ENCODE peak calls at places on chromosome 2, in eight cellular contexts. Z, H, O, W, Q, I, D and K are unnamed samples.

GRCh38 chr2:228657807-228658402 is 476.4 kb upstream of the SPHKAP start:
- DNase-seq in W (peak; percentile 76), D (no peak), Z (peak; percentile 76), O (no peak), Q (peak; percentile 67), I (peak; percentile 24), H (peak; percentile 61), K (no peak)

GRCh38 chr2:203905661-203906060 is 30.9 kb upstream of the ICOS start:
- DNase-seq in Q (peak; percentile 14), H (no peak), Z (no peak), W (no peak), I (no peak), O (no peak), D (no peak), K (no peak)

GRCh38 chr2:45872211-45872610 is 220.7 kb downstream of the PRKCE start:
- DNase-seq in Q (peak; percentile 88), D (no peak), H (peak; percentile 40), Z (no peak), W (peak; percentile 37), I (no peak), O (no peak), K (no peak)

GRCh38 chr2:223668302-223668998 is 66.3 kb upstream of the SCG2 start:
- DNase-seq in D (no peak), I (no peak), W (peak; percentile 29), H (peak; percentile 86), Q (peak; percentile 16), Z (peak; percentile 84), O (no peak), K (no peak)

GRCh38 chr2:229815342-229815741 is 101.0 kb upstream of the DNER start:
- DNase-seq in I (no peak), Q (no peak), H (peak; percentile 42), D (no peak), Z (peak; percentile 42), O (no peak), W (peak; percentile 43), K (no peak)

GRCh38 chr2:57432528-57432927 is 614.1 kb upstream of the VRK2 start:
- DNase-seq in H (no peak), W (peak; percentile 2), I (no peak), O (no peak), Q (no peak), D (no peak), Z (no peak), K (no peak)

GRCh38 chr2:46512185-46512584 is 32.8 kb downstream of the TMEM247 start:
- DNase-seq in Q (no peak), D (no peak), O (no peak), W (no peak), Z (no peak), I (no peak), H (no peak), K (no peak)

GRCh38 chr2:61229936-61230335 is 67.9 kb downstream of the C2orf74 start:
- DNase-seq in I (no peak), D (no peak), H (peak; percentile 37), W (no peak), Z (peak; percentile 39), Q (no peak), O (no peak), K (no peak)

GRCh38 chr2:74514368-74515270 is at the start of gene TLX2:
- DNase-seq in Z (no peak), D (no peak), I (no peak), Q (no peak), H (no peak), W (no peak), O (peak; percentile 30), K (no peak)

GRCh38 chr2:171225302-171225980 is 64.7 kb upstream of the TLK1 start:
- DNase-seq in Q (peak; percentile 91), O (no peak), D (no peak), H (peak; percentile 86), I (peak; percentile 88), W (peak; percentile 92), Z (peak; percentile 94), K (no peak)

GRCh38 chr2:131039535-131039907 is 53.7 kb downstream of the FAM168B start:
- DNase-seq in W (no peak), Z (no peak), I (no peak), Q (peak; percentile 11), D (no peak), H (no peak), O (no peak), K (no peak)

GRCh38 chr2:12456293-12457151 is 260.2 kb upstream of the TRIB2 start:
- DNase-seq in H (peak; percentile 100), O (no peak), I (peak; percentile 48), Z (peak; percentile 100), D (peak; percentile 79), Q (peak; percentile 100), W (peak; percentile 100), K (peak; percentile 68)

GRCh38 chr2:40470817-40471809 is 19.2 kb upstream of the SLC8A1 start:
- DNase-seq in H (no peak), Z (no peak), Q (no peak), D (no peak), O (no peak), W (no peak), I (no peak), K (no peak)

GRCh38 chr2:237686659-237687136 is 59.3 kb downstream of the LRRFIP1 start:
- DNase-seq in W (peak; percentile 87), H (no peak), Q (peak; percentile 59), Z (peak; percentile 45), D (no peak), I (no peak), O (no peak), K (no peak)

GRCh38 chr2:26581991-26582842 is 58.9 kb downstream of the CIB4 start:
- DNase-seq in H (no peak), W (no peak), Z (no peak), O (no peak), D (no peak), I (no peak), Q (no peak), K (no peak)

GRCh38 chr2:239892480-239893235 is 132.5 kb downstream of the NDUFA10 start:
- DNase-seq in Q (no peak), W (no peak), H (no peak), I (no peak), Z (no peak), D (no peak), O (no peak), K (no peak)

GRCh38 chr2:156099382-156099781 is 233.1 kb downstream of the NR4A2 start:
- DNase-seq in W (no peak), H (no peak), Z (no peak), O (no peak), I (no peak), Q (no peak), D (no peak), K (no peak)

GRCh38 chr2:176614049-176614448 is 344.8 kb downstream of the MTX2 start:
- DNase-seq in Q (no peak), I (no peak), W (no peak), H (peak; percentile 6), O (no peak), D (no peak), Z (no peak), K (no peak)

GRCh38 chr2:65437392-65438135 is 5.2 kb upstream of the SPRED2 start:
- DNase-seq in W (no peak), O (no peak), H (no peak), D (no peak), Q (no peak), Z (no peak), I (no peak), K (no peak)

GRCh38 chr2:96249654-96250053 is 16.1 kb downstream of the TMEM127 start:
- DNase-seq in Q (peak; percentile 93), I (no peak), W (peak; percentile 66), Z (peak; percentile 62), H (peak; percentile 70), D (no peak), O (no peak), K (no peak)

GRCh38 chr2:45458909-45459563 is 152.0 kb downstream of the SRBD1 start:
- DNase-seq in Z (peak; percentile 73), Q (peak; percentile 59), H (peak; percentile 48), I (peak; percentile 28), O (no peak), D (peak; percentile 70), W (peak; percentile 81), K (no peak)

GRCh38 chr2:187783446-187783845 is 229.2 kb upstream of the TFPI start:
- DNase-seq in D (no peak), O (no peak), Z (peak; percentile 11), W (peak; percentile 18), Q (peak; percentile 18), H (no peak), I (no peak), K (no peak)
- TF ChIP-seq CTCF in D (no peak), O (no peak), Z (peak; percentile 13), W (no peak), Q (peak; percentile 18), H (no peak), I (no peak), K (no peak)

DNA sequence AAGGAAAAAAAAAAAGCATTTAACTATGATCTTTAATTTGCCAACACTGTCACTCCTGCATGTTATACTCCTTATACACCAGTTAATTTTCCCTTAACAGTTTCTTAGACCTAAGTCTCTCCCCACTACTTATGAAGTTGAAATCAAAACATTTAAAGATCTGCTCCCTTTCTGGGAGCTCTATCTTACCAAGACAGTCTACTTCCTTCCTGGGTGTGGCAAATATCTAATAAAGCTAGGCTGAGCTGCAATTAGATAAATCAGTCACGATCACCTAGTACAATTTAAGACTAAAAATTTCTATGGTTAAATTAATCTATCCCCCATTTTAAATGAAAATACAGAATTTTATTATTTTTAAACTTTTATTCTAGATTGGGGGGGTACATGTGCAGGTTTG is 33.4 kb downstream of the PUM2 start:
- DNase-seq in Q (no peak), W (no peak), I (no peak), O (no peak), Z (no peak), H (no peak), D (no peak), K (no peak)
- TF ChIP-seq CTCF in Q (no peak), W (no peak), I (no peak), O (no peak), Z (no peak), H (no peak), D (no peak), K (no peak)

DNA sequence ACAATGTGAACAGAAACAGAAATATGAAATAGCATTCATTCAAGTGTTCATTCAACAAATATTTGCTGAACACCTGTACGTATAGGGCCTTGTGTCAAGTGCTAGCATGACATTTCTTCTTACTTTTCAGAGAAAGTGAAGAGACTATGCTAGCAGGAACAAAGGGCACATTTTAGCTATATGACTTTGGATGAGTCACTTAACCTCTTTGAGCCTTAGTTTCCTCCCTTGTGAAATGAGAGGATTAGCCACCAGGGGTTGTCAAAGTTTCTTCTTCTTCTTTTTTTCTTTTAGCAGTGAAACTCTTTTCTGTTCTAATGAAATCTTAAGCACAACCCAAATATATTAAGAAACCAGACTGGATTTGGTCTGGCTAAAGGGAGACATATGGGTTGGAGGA is 53.1 kb downstream of the FIGN start:
- DNase-seq in I (no peak), O (no peak), Q (peak; percentile 74), H (peak; percentile 51), D (no peak), Z (peak; percentile 81), W (peak; percentile 73), K (no peak)
- TF ChIP-seq CTCF in I (no peak), O (no peak), Q (peak; percentile 46), H (peak; percentile 33), D (no peak), Z (peak; percentile 52), W (peak; percentile 45), K (no peak)

DNA sequence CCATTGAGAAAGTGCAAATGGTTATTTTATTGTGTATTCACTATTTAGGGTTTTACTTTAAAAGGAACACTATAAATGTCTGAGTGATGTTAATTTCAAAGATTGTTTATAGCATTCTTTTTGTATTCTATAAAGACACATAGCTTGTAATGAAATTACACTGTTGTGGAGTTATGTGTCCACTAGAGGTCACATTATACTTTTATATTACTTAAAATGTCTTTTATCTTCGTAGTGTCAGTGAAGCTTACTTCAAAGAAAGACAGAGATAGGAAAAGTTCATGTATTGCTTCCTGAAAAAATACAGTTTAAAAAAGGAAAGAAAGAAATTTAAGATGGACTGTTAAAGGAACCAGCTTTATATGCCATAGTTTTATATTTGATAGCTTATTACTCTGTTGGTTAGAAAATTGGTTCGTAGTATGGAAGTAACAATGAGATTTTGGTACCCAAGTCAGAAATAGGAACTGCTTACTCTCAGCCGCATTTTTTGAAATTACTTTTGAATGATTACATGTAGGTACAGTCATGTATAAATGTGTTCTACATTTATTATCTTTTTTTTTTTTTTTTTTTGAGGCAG is 20.5 kb downstream of the APLF start:
- DNase-seq in I (no peak), D (no peak), W (peak; percentile 61), O (no peak), H (peak; percentile 41), Z (peak; percentile 62), Q (peak; percentile 43), K (no peak)
- TF ChIP-seq CTCF in I (peak; percentile 35), D (peak; percentile 30), W (peak; percentile 37), O (peak; percentile 62), H (peak; percentile 38), Z (peak; percentile 47), Q (peak; percentile 46), K (peak; percentile 47)